ENCODE peak calls at places on chromosomes 11 and 22, in eight cellular contexts. G, X, W, S, D, C, M and Y are unnamed samples.

GRCh38 chr11:17559341-17560087 is 12.5 kb downstream of the OTOG start:
- DNase-seq in X (no peak), W (no peak), G (no peak), D (no peak), S (peak; percentile 2), C (no peak), M (no peak), Y (no peak)

GRCh38 chr11:15622231-15622890 is 507.6 kb downstream of the INSC start:
- DNase-seq in D (no peak), W (no peak), G (no peak), C (no peak), X (no peak), S (no peak), M (no peak), Y (no peak)

GRCh38 chr11:103794262-103794661 is 242.2 kb upstream of the DDI1 start:
- DNase-seq in S (no peak), X (no peak), D (no peak), G (peak; percentile 85), W (no peak), C (no peak), M (peak; percentile 38), Y (no peak)

GRCh38 chr22:30238661-30239420 is 7.7 kb downstream of the LIF start:
- DNase-seq in D (no peak), X (no peak), S (peak; percentile 50), W (no peak), C (peak; percentile 33), G (peak; percentile 85), M (no peak), Y (no peak)

GRCh38 chr11:102286292-102286691 is 31.0 kb upstream of the BIRC3 start:
- DNase-seq in S (no peak), M (no peak), G (no peak), W (no peak), D (no peak), X (no peak), C (no peak), Y (no peak)

GRCh38 chr11:1059759-1060158 is 14.9 kb upstream of the MUC2 start:
- DNase-seq in M (no peak), W (no peak), C (peak; percentile 2), X (peak; percentile 7), S (peak; percentile 51), D (no peak), G (no peak), Y (no peak)

GRCh38 chr11:59336931-59337330 is 21.8 kb upstream of the OR5AN1 start:
- DNase-seq in M (no peak), C (no peak), X (no peak), W (no peak), S (no peak), G (no peak), D (no peak), Y (no peak)

GRCh38 chr11:130916910-130917309 is 631 bp upstream of the SNX19 start:
- DNase-seq in X (no peak), S (no peak), D (no peak), W (no peak), M (no peak), C (no peak), G (no peak), Y (no peak)

GRCh38 chr11:36744375-36745168 is 146.5 kb upstream of the RAG2 start:
- DNase-seq in D (peak; percentile 54), C (peak; percentile 82), S (peak; percentile 54), M (peak; percentile 14), G (peak; percentile 68), W (peak; percentile 76), X (peak; percentile 78), Y (peak; percentile 2)

GRCh38 chr11:64611961-64612646 is 21.1 kb downstream of the SLC22A12 start:
- DNase-seq in D (no peak), C (no peak), S (no peak), M (no peak), G (no peak), W (peak; percentile 26), X (no peak), Y (no peak)

GRCh38 chr11:43376065-43376464 is 17.3 kb downstream of the TTC17 start:
- DNase-seq in G (no peak), S (no peak), D (no peak), M (no peak), W (peak; percentile 32), C (no peak), X (no peak), Y (no peak)

GRCh38 chr11:34349882-34350281 is 7.9 kb downstream of the ABTB2 start:
- DNase-seq in X (no peak), S (no peak), W (peak; percentile 33), C (no peak), M (no peak), D (no peak), G (peak; percentile 78), Y (no peak)

GRCh38 chr11:116424615-116425261 is 348.0 kb downstream of the BUD13 start:
- DNase-seq in M (no peak), G (no peak), S (no peak), W (no peak), D (no peak), X (no peak), C (no peak), Y (no peak)

GRCh38 chr11:111299111-111300026 is 1.0 kb downstream of the POU2AF3 start:
- DNase-seq in S (peak; percentile 74), D (peak; percentile 69), G (peak; percentile 38), X (peak; percentile 77), M (no peak), C (peak; percentile 78), W (peak; percentile 46), Y (no peak)

GRCh38 chr11:114129699-114130659 is 70.5 kb downstream of the ZBTB16 start:
- DNase-seq in X (no peak), C (no peak), D (no peak), S (no peak), G (no peak), W (no peak), M (no peak), Y (no peak)

GRCh38 chr11:19853016-19853415 is 140.4 kb downstream of the NAV2 start:
- DNase-seq in X (no peak), M (no peak), D (no peak), G (peak; percentile 40), S (no peak), W (peak; percentile 47), C (no peak), Y (no peak)

GRCh38 chr11:78256962-78257361 is 68.2 kb downstream of the USP35 start:
- DNase-seq in D (peak; percentile 80), S (no peak), X (peak; percentile 71), G (peak; percentile 95), M (peak; percentile 62), W (no peak), C (no peak), Y (no peak)

GRCh38 chr11:65654375-65655349 is 8.1 kb downstream of the RELA start:
- DNase-seq in G (no peak), M (no peak), S (no peak), W (no peak), C (no peak), X (peak; percentile 13), D (no peak), Y (no peak)

GRCh38 chr11:111177037-111177988 is 68.2 kb upstream of the POU2AF2 start:
- DNase-seq in D (no peak), X (no peak), M (no peak), S (no peak), W (no peak), G (no peak), C (no peak), Y (no peak)

GRCh38 chr11:60764879-60765278 is 8.2 kb downstream of the MS4A15 start:
- DNase-seq in S (no peak), M (no peak), X (no peak), D (no peak), G (no peak), W (no peak), C (no peak), Y (no peak)

GRCh38 chr11:10414659-10415058 is 40.4 kb upstream of the AMPD3 start:
- DNase-seq in W (peak; percentile 30), S (no peak), C (no peak), M (no peak), X (no peak), G (peak; percentile 41), D (no peak), Y (no peak)

GRCh38 chr22:40504285-40505249 is 132.0 kb downstream of the MRTFA start:
- DNase-seq in S (no peak), D (no peak), M (no peak), X (no peak), C (no peak), G (no peak), W (no peak), Y (no peak)

GRCh38 chr11:75031224-75031753 is 42.6 kb downstream of the NEU3 start:
- DNase-seq in G (peak; percentile 91), W (peak; percentile 96), C (no peak), D (no peak), X (no peak), M (peak; percentile 78), S (no peak), Y (no peak)

GRCh38 chr11:76604081-76604601 is 66.4 kb downstream of the LRRC32 start:
- DNase-seq in G (no peak), S (no peak), M (no peak), X (no peak), C (no peak), D (no peak), W (no peak), Y (no peak)

GRCh38 chr22:46172522-46172921 is 22.2 kb downstream of the PPARA start:
- DNase-seq in G (no peak), X (no peak), D (no peak), C (no peak), S (no peak), M (no peak), W (no peak), Y (no peak)

GRCh38 chr11:13333456-13333957 is 55.9 kb downstream of the BMAL1 start:
- DNase-seq in S (no peak), W (no peak), C (no peak), M (no peak), X (peak; percentile 27), G (no peak), D (peak; percentile 32), Y (no peak)

GRCh38 chr11:45538363-45538762 is 127.1 kb downstream of the CHST1 start:
- DNase-seq in D (no peak), S (no peak), C (no peak), W (no peak), X (no peak), M (no peak), G (no peak), Y (no peak)

GRCh38 chr22:37147186-37147990 is 2.3 kb downstream of the IL2RB start:
- DNase-seq in M (no peak), D (no peak), S (no peak), X (no peak), C (no peak), W (no peak), G (no peak), Y (no peak)

GRCh38 chr11:122517403-122518379 is 137.8 kb upstream of the UBASH3B start:
- DNase-seq in W (no peak), S (no peak), M (no peak), C (no peak), G (peak; percentile 5), D (no peak), X (no peak), Y (no peak)

GRCh38 chr11:120317689-120318195 is 7.4 kb upstream of the TLCD5 start:
- DNase-seq in G (no peak), D (no peak), W (no peak), C (no peak), S (no peak), X (no peak), M (no peak), Y (no peak)

GRCh38 chr22:50320116-50320515 is 6.7 kb downstream of the DENND6B start:
- DNase-seq in S (no peak), C (no peak), D (no peak), M (no peak), G (no peak), X (no peak), W (no peak), Y (no peak)

GRCh38 chr11:2445948-2446551 is 1.2 kb downstream of the KCNQ1 start:
- DNase-seq in C (no peak), W (no peak), M (no peak), G (no peak), S (no peak), D (peak; percentile 80), X (peak; percentile 78), Y (no peak)

GRCh38 chr22:49349841-49350381 is 477.8 kb downstream of the BRD1 start:
- DNase-seq in S (peak; percentile 8), C (no peak), W (no peak), D (no peak), G (no peak), M (no peak), X (no peak), Y (no peak)